ENCODE peak calls at places on chromosomes 1 and 21, in seven cellular contexts. P, S, A, W, N, J and O are unnamed samples. For H3K27me3, the result is how much of the 10 kb centered on the place peaks cover.

GRCh38 chr1:109959974-109960744 is 24.4 kb upstream of the AHCYL1 start:
- DNase-seq in P (no peak), N (no peak), A (no peak), S (peak), J (no peak), W (no peak), O (no peak)

GRCh38 chr21:45228171-45228641 is 59.5 kb downstream of the POFUT2 start:
- DNase-seq in W (peak), A (no peak), J (no peak), N (peak), S (peak), P (no peak), O (no peak)

GRCh38 chr1:185453496-185454192 is 136.6 kb upstream of the IVNS1ABP start:
- DNase-seq in P (no peak), A (no peak), S (peak), W (no peak), N (no peak), J (no peak), O (no peak)

GRCh38 chr1:117093870-117094621 is 27.5 kb downstream of the TRIM45 start:
- DNase-seq in N (no peak), W (no peak), A (no peak), J (no peak), S (no peak), P (no peak), O (no peak)

GRCh38 chr1:160219062-160219929 is 14.1 kb downstream of the PEA15 start:
- DNase-seq in P (no peak), A (peak), J (no peak), N (no peak), S (peak), W (peak), O (no peak)

GRCh38 chr21:33378081-33378480 is 25.1 kb upstream of the IFNGR2 start:
- DNase-seq in P (no peak), J (no peak), N (no peak), W (no peak), S (no peak), A (no peak), O (no peak)

GRCh38 chr1:11918779-11919519 is 7.3 kb downstream of the KIAA2013 start:
- DNase-seq in J (no peak), N (no peak), W (peak), A (peak), P (no peak), S (peak), O (no peak)

GRCh38 chr1:9289090-9289534 is 3.6 kb upstream of the SPSB1 start:
- DNase-seq in J (peak), N (peak), S (no peak), W (no peak), P (peak), A (no peak), O (peak)

GRCh38 chr1:204623365-204623893 is 62.1 kb downstream of the LRRN2 start:
- DNase-seq in S (peak), J (no peak), A (no peak), W (no peak), N (no peak), P (no peak), O (no peak)

GRCh38 chr1:203325418-203326091 is 20.2 kb downstream of the BTG2 start:
- DNase-seq in A (peak), P (peak), S (no peak), J (peak), N (no peak), W (peak), O (peak)
- H3K27me3 ChIP-seq in A (under half), P (under half), S (half or more), J (under half), N (under half), W (under half), O (under half)

GRCh38 chr1:94790670-94791069 is 29.5 kb upstream of the SLC44A3 start:
- DNase-seq in N (no peak), P (no peak), S (no peak), W (no peak), A (no peak), J (no peak), O (no peak)

GRCh38 chr1:94792876-94793605 is 27.1 kb upstream of the SLC44A3 start:
- DNase-seq in S (no peak), N (no peak), P (no peak), A (no peak), J (no peak), W (no peak), O (no peak)

GRCh38 chr1:94795321-94795899 is 24.7 kb upstream of the SLC44A3 start:
- DNase-seq in S (no peak), P (no peak), A (no peak), N (no peak), W (no peak), J (no peak), O (no peak)

GRCh38 chr1:94790246-94790645 is 29.9 kb upstream of the SLC44A3 start:
- DNase-seq in W (no peak), S (no peak), N (no peak), A (no peak), J (no peak), P (no peak), O (no peak)

GRCh38 chr1:94792473-94792875 is 27.7 kb upstream of the SLC44A3 start:
- DNase-seq in N (no peak), P (no peak), S (no peak), A (no peak), J (no peak), W (no peak), O (no peak)
- TF ChIP-seq CTCF in N (no peak), P (peak), S (peak), A (peak), J (no peak), W (no peak), O (no peak)

GRCh38 chr1:149844096-149844495 is 55.3 kb upstream of the BOLA1 start:
- DNase-seq in J (no peak), W (no peak), P (no peak), A (no peak), N (no peak), S (no peak), O (peak)

GRCh38 chr1:149846042-149846441 is 53.3 kb upstream of the BOLA1 start:
- DNase-seq in W (no peak), J (no peak), N (no peak), A (no peak), S (no peak), P (no peak), O (no peak)

GRCh38 chr1:149846600-149847466 is 52.5 kb upstream of the BOLA1 start:
- DNase-seq in A (no peak), S (no peak), N (no peak), J (no peak), W (no peak), P (no peak), O (no peak)

GRCh38 chr1:149844650-149845255 is 54.6 kb upstream of the BOLA1 start:
- DNase-seq in S (no peak), W (no peak), J (no peak), P (no peak), A (no peak), N (no peak), O (no peak)

DNA sequence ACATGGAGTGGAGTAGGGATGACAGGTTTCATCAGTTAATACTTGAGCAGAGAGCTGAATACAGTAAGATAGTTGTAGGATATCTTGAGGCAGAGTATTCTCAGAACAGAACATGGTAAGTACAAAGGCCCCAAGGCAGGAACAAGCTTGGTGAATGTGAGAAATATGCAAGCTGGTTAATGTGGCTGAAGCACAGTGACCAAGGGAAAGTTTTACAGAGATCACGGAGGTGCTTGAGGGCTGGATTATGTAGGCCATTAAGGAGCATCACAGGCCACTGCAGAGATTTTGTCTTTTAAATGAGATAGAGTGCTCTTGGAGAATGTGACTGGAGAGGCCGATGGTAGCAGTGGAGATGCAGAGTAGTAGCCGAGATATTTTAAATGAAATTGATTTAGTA is 54.0 kb upstream of the BOLA1 start:
- DNase-seq in S (no peak), W (no peak), A (no peak), P (no peak), N (no peak), J (no peak), O (no peak)
- H3K27ac ChIP-seq in S (no peak), W (no peak), A (no peak), P (no peak), N (peak), J (no peak), O (no peak)

GRCh38 chr1:8218351-8219092 is 99.4 kb upstream of the SLC45A1 start:
- DNase-seq in P (no peak), J (no peak), A (no peak), S (no peak), W (no peak), N (no peak), O (no peak)
- H3K27me3 ChIP-seq in P (under half), J (under half), A (under half), S (under half), W (under half), N (under half), O (under half)